ENCODE peak calls at places on chromosomes 2 and 18, in five cellular contexts. B is cardiac fibroblast, M is fibroblast of mammary gland, X is heart right ventricle, Y is choroid plexus epithelial cell. V is an unnamed sample.

GRCh38 chr2:232333361-232334135 is 45.0 kb upstream of the ALPP start:
- DNase-seq in Y (peak; percentile 34), X (no peak), B (peak; percentile 9), M (no peak), V (no peak)

GRCh38 chr2:180110469-180110868 is 103.4 kb upstream of the CWC22 start:
- DNase-seq in Y (no peak), B (no peak), M (no peak), X (no peak), V (no peak)

GRCh38 chr18:55634545-55634944 is 46.6 kb upstream of the TCF4 start:
- DNase-seq in B (peak; percentile 89), X (no peak), M (peak; percentile 89), Y (peak; percentile 78), V (no peak)

GRCh38 chr18:33210575-33211189 is 229.8 kb downstream of the CCDC178 start:
- DNase-seq in Y (peak; percentile 69), X (no peak), M (peak; percentile 43), B (peak; percentile 43), V (peak; percentile 9)

GRCh38 chr18:13520741-13521140 is 205.6 kb downstream of the FAM210A start:
- DNase-seq in Y (no peak), X (no peak), M (no peak), B (no peak), V (no peak)

GRCh38 chr2:109372614-109373013 is 241.2 kb downstream of the SEPTIN10 start:
- DNase-seq in B (no peak), X (no peak), M (no peak), Y (no peak), V (no peak)

GRCh38 chr2:24690524-24690923 is 102.7 kb downstream of the PTRHD1 start:
- DNase-seq in Y (no peak), B (no peak), X (no peak), M (no peak), V (no peak)

GRCh38 chr18:36828157-36828629 is 609 bp downstream of the TPGS2 start:
- DNase-seq in Y (peak; percentile 79), X (no peak), M (peak; percentile 77), B (peak; percentile 73), V (no peak)

GRCh38 chr2:240579771-240580614 is 6.5 kb upstream of the CAPN10 start:
- DNase-seq in Y (peak; percentile 87), X (peak; percentile 40), B (peak; percentile 94), M (peak; percentile 97), V (no peak)

GRCh38 chr2:165203689-165204559 is at the start of gene SCN3A:
- DNase-seq in B (peak; percentile 61), Y (peak; percentile 65), M (peak; percentile 43), X (peak; percentile 10), V (peak; percentile 6)

GRCh38 chr2:240467659-240468299 is 32.3 kb downstream of the GPC1 start:
- DNase-seq in Y (no peak), B (no peak), X (no peak), M (no peak), V (no peak)

GRCh38 chr18:48330016-48330991 is 78.9 kb downstream of the ZBTB7C start:
- DNase-seq in Y (peak; percentile 65), M (peak; percentile 93), B (peak; percentile 72), X (no peak), V (no peak)

GRCh38 chr2:66803651-66804050 is 368.7 kb downstream of the MEIS1 start:
- DNase-seq in B (peak; percentile 66), M (peak; percentile 68), X (no peak), Y (peak; percentile 26), V (no peak)

GRCh38 chr2:10452334-10452733 is 4.2 kb upstream of the ODC1 start:
- DNase-seq in X (no peak), Y (peak; percentile 60), M (peak; percentile 88), B (peak; percentile 76), V (no peak)

GRCh38 chr2:231297108-231297908 is 98.2 kb upstream of the B3GNT7 start:
- DNase-seq in X (peak; percentile 60), M (peak; percentile 51), Y (peak; percentile 74), B (peak; percentile 69), V (no peak)

DNA sequence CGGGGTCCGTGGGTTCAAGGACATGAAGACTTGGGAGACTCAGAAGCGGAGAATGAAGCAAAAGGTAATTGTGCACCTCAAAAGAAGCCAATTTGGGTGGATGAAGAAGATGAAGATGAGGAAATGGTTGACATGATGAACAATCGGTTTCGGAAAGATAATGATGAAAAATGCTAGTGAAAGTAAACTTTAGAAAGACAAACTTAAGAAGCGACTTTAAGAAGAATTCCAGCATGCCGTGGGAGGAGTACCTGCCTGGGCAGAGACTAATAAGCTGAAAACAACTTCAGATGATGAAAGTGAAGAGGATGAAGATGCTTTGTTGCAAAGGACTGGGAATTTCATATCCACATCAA is 43.5 kb downstream of the PSTPIP2 start:
- DNase-seq in M (no peak), X (no peak), Y (no peak), B (no peak), V (no peak)
- H3K4me3 ChIP-seq in M (peak overlapping the region; percentile 48), X (peak overlapping the region; percentile 53), Y (peak overlapping the region; percentile 63), B (peak overlapping the region; percentile 48), V (peak overlapping the region; percentile 52)

GRCh38 chr18:59219672-59220163 is at the start of gene GRP:
- DNase-seq in X (no peak), Y (no peak), B (no peak), M (no peak), V (no peak)
- H3K4me3 ChIP-seq in X (no peak within 1 kb of the TSS), Y (no peak within 1 kb of the TSS), B (no peak within 1 kb of the TSS), M (no peak within 1 kb of the TSS), V (peak within 1 kb of the TSS; percentile 9)

GRCh38 chr2:3325458-3326181 is 52.0 kb downstream of the EIPR1 start:
- DNase-seq in Y (no peak), M (no peak), B (no peak), X (no peak), V (no peak)

GRCh38 chr2:3326182-3326537 is 51.5 kb downstream of the EIPR1 start:
- DNase-seq in X (no peak), Y (no peak), M (no peak), B (no peak), V (no peak)

GRCh38 chr2:3326871-3327270 is 50.7 kb downstream of the EIPR1 start:
- DNase-seq in B (no peak), M (no peak), X (no peak), Y (no peak), V (no peak)

GRCh38 chr2:3332133-3332532 is 45.5 kb downstream of the EIPR1 start:
- DNase-seq in Y (no peak), B (no peak), X (no peak), M (no peak), V (no peak)

DNA sequence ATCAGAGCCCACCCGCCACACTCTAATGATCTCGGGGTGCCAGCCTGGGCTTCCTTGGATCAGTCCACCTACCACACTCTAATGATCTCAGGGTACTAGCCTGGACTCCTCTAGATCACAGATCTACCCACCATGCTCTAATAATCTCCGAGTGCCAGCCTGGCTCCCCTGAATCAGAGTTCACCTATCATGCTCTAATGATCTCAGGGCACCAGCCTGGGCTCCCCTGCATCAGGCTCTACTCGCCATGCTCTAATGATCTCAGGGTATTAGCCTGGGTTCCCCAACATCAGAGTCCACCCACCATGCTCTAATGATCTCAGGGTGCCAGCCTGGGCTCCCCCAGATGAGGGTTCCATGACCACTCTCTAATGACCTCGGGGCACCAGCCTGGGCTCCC is 48.1 kb downstream of the EIPR1 start:
- DNase-seq in B (no peak), M (no peak), Y (no peak), X (no peak), V (no peak)
- H3K4me3 ChIP-seq in B (no peak overlapping the region), M (no peak overlapping the region), Y (no peak overlapping the region), X (no peak overlapping the region), V (no peak overlapping the region)

DNA sequence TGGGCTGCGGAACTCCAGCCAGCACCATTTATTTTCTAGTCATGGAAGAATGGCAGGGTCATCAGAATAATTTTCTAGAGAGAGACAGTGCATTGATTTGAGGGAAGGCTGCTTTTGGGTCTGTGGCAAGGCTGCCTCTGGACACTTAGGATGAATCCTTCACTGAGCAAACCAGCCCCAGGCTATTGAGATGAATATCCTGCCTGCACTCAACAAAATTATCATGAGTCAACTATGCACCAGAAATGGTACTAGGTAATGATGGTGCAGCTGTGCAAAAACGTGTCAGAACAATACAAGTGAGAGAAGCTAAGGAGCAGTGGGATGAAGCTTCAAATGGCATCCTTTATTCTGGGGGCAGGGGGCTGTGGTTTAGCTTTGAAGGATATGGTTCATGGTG is 115.8 kb downstream of the SPHKAP start:
- DNase-seq in Y (no peak), X (no peak), M (no peak), B (no peak), V (no peak)
- H3K4me3 ChIP-seq in Y (no peak overlapping the region), X (no peak overlapping the region), M (no peak overlapping the region), B (no peak overlapping the region), V (no peak overlapping the region)

GRCh38 chr2:234979204-234980167 is 27.7 kb downstream of the SH3BP4 start:
- DNase-seq in X (no peak), B (peak; percentile 62), M (no peak), Y (peak; percentile 50), V (no peak)

GRCh38 chr2:234982096-234982834 is 30.4 kb downstream of the SH3BP4 start:
- DNase-seq in X (no peak), M (no peak), B (no peak), Y (no peak), V (no peak)

GRCh38 chr2:234983011-234983726 is 31.4 kb downstream of the SH3BP4 start:
- DNase-seq in M (no peak), X (no peak), Y (no peak), B (no peak), V (no peak)

GRCh38 chr2:234980476-234981187 is 28.8 kb downstream of the SH3BP4 start:
- DNase-seq in M (no peak), B (peak; percentile 59), Y (peak; percentile 57), X (no peak), V (no peak)

DNA sequence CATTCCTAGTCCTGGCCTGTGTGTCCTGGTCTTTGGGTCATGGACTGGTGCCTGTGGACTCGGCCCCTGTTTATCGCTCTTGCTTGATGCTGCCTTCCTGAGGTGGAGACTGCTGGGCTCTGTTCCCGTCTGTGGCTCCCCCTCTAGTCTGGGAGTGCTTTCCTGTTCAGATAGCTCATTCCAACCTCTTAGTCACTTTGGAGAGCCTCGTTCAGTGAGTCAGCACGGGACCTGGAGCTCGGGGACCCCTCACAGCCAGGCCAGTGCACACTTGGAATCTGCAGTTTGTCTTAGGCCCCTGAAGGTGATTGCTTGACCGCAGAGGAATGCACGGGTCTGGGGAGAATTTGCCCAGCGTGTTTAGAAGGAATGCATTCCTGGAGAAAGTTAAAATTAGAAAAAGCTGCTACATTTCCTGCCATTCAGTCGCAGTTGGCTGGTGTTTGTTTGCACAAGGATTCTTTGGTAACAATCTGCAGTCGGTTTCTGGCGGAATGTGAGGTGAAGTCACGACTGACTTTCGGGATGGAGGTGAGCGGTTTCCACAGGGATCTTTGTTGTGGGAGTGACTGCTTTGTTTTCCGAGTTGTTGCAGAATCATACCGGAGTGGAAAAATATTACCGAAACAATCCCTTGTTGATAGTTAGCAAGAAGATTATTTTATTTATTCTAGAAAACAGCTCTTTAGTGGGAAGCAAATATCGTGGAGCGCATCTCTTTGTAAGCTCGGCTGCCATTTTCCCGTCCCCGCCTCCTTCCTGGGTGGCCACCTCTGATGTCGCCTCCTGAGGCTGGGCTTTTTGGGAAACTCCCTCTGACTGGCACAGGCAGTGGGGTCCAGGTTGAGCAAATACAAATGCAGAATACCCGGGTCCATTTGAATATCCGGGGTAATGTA is 29.6 kb downstream of the SH3BP4 start:
- DNase-seq in M (peak; percentile 99), X (peak; percentile 64), B (peak; percentile 99), Y (peak; percentile 97), V (peak; percentile 97)
- H3K4me3 ChIP-seq in M (no peak overlapping the region), X (peak overlapping the region; percentile 12), B (peak overlapping the region; percentile 2), Y (peak overlapping the region; percentile 22), V (peak overlapping the region; percentile 19)

GRCh38 chr2:219510512-219511135 is 3.7 kb upstream of the ASIC4 start:
- DNase-seq in M (no peak), B (no peak), Y (no peak), X (no peak), V (no peak)
- H3K4me3 ChIP-seq in M (no peak overlapping the region), B (peak overlapping the region; percentile 23), Y (no peak overlapping the region), X (no peak overlapping the region), V (no peak overlapping the region)

GRCh38 chr2:46705663-46706062 is 209.9 kb downstream of the MCFD2 start:
- DNase-seq in X (no peak), Y (no peak), M (no peak), B (no peak), V (no peak)
- H3K4me3 ChIP-seq in X (no peak overlapping the region), Y (no peak overlapping the region), M (no peak overlapping the region), B (no peak overlapping the region), V (no peak overlapping the region)

V was measured in retinal pigment epithelial cell.